ENCODE peak calls at places on chromosomes 12 and 14, in six cellular contexts. One of them, this sample, is unnamed.

GRCh38 chr14:50222061-50222613 is 9.2 kb downstream of the SOS2 start:
- DNase-seq in Peyer's patch: no peak
- DNase-seq in A549: no peak
- DNase-seq in right lobe of liver: no peak
- DNase-seq in H1: no peak
- DNase-seq in spleen: no peak
- DNase-seq in this sample: no peak

GRCh38 chr14:75191100-75191499 is 14.7 kb upstream of the TMED10 start:
- DNase-seq in right lobe of liver: no peak
- DNase-seq in H1: no peak
- DNase-seq in Peyer's patch: no peak
- DNase-seq in A549: no peak
- DNase-seq in spleen: no peak
- DNase-seq in this sample: no peak

GRCh38 chr14:24279301-24280186 is 8.1 kb upstream of the RABGGTA start:
- DNase-seq in right lobe of liver: no peak
- DNase-seq in A549: peak; percentile 41
- DNase-seq in Peyer's patch: no peak
- DNase-seq in spleen: peak; percentile 83
- DNase-seq in H1: no peak
- DNase-seq in this sample: no peak

GRCh38 chr12:72141381-72141780 is 130.8 kb upstream of the TRHDE start:
- DNase-seq in spleen: no peak
- DNase-seq in Peyer's patch: no peak
- DNase-seq in right lobe of liver: no peak
- DNase-seq in H1: no peak
- DNase-seq in A549: peak; percentile 24
- DNase-seq in this sample: no peak

GRCh38 chr14:63543826-63544320 is 696 bp upstream of the PPP2R5E start:
- DNase-seq in spleen: no peak
- DNase-seq in Peyer's patch: no peak
- DNase-seq in H1: no peak
- DNase-seq in A549: no peak
- DNase-seq in right lobe of liver: no peak
- DNase-seq in this sample: no peak

GRCh38 chr12:91355150-91356006 is 172.8 kb upstream of the DCN start:
- DNase-seq in Peyer's patch: peak; percentile 58
- DNase-seq in A549: peak; percentile 71
- DNase-seq in H1: peak; percentile 58
- DNase-seq in spleen: peak; percentile 73
- DNase-seq in right lobe of liver: peak; percentile 63
- DNase-seq in this sample: peak; percentile 39

GRCh38 chr12:55815473-55815872 is 2.1 kb downstream of the SARNP start:
- DNase-seq in A549: no peak
- DNase-seq in Peyer's patch: no peak
- DNase-seq in right lobe of liver: no peak
- DNase-seq in H1: no peak
- DNase-seq in spleen: no peak
- DNase-seq in this sample: no peak

GRCh38 chr14:51251486-51251885 is 11.4 kb downstream of the TMX1 start:
- DNase-seq in spleen: no peak
- DNase-seq in H1: no peak
- DNase-seq in right lobe of liver: no peak
- DNase-seq in Peyer's patch: no peak
- DNase-seq in A549: no peak
- DNase-seq in this sample: no peak

GRCh38 chr14:95516554-95517209 is at the start of gene SYNE3:
- DNase-seq in Peyer's patch: peak; percentile 79
- DNase-seq in spleen: peak; percentile 94
- DNase-seq in A549: no peak
- DNase-seq in H1: peak; percentile 58
- DNase-seq in right lobe of liver: peak; percentile 79
- DNase-seq in this sample: no peak

GRCh38 chr12:127655691-127656090 is 611.3 kb upstream of the TMEM132C start:
- DNase-seq in right lobe of liver: no peak
- DNase-seq in H1: no peak
- DNase-seq in A549: no peak
- DNase-seq in spleen: no peak
- DNase-seq in Peyer's patch: no peak
- DNase-seq in this sample: no peak

GRCh38 chr14:90381011-90381790 is 15.6 kb upstream of the CALM1 start:
- DNase-seq in A549: no peak
- DNase-seq in H1: no peak
- DNase-seq in Peyer's patch: peak; percentile 68
- DNase-seq in spleen: no peak
- DNase-seq in right lobe of liver: no peak
- DNase-seq in this sample: peak; percentile 88

GRCh38 chr12:65537978-65538377 is 259.5 kb downstream of the MSRB3 start:
- DNase-seq in H1: no peak
- DNase-seq in Peyer's patch: no peak
- DNase-seq in spleen: no peak
- DNase-seq in A549: no peak
- DNase-seq in right lobe of liver: no peak
- DNase-seq in this sample: no peak

GRCh38 chr12:54935235-54935951 is 49.2 kb downstream of the TESPA1 start:
- DNase-seq in H1: no peak
- DNase-seq in Peyer's patch: no peak
- DNase-seq in A549: peak; percentile 84
- DNase-seq in right lobe of liver: no peak
- DNase-seq in spleen: no peak
- DNase-seq in this sample: no peak

GRCh38 chr12:77122236-77122635 is 56.9 kb upstream of the E2F7 start:
- DNase-seq in spleen: no peak
- DNase-seq in A549: peak; percentile 57
- DNase-seq in right lobe of liver: no peak
- DNase-seq in H1: no peak
- DNase-seq in Peyer's patch: no peak
- DNase-seq in this sample: no peak

GRCh38 chr12:50505386-50505827 is 622 bp downstream of the DIP2B start:
- DNase-seq in Peyer's patch: no peak
- DNase-seq in spleen: peak; percentile 88
- DNase-seq in A549: no peak
- DNase-seq in H1: no peak
- DNase-seq in right lobe of liver: peak; percentile 53
- DNase-seq in this sample: no peak

GRCh38 chr14:72443256-72443655 is 450.6 kb downstream of the DPF3 start:
- DNase-seq in H1: no peak
- DNase-seq in A549: no peak
- DNase-seq in Peyer's patch: no peak
- DNase-seq in right lobe of liver: no peak
- DNase-seq in spleen: no peak
- DNase-seq in this sample: no peak

GRCh38 chr12:23433121-23433520 is 516.3 kb downstream of the SOX5 start:
- DNase-seq in right lobe of liver: no peak
- DNase-seq in H1: no peak
- DNase-seq in spleen: no peak
- DNase-seq in Peyer's patch: no peak
- DNase-seq in A549: no peak
- DNase-seq in this sample: no peak

GRCh38 chr12:124921200-124922008 is 7.0 kb upstream of the UBC start:
- DNase-seq in H1: peak; percentile 81
- DNase-seq in Peyer's patch: no peak
- DNase-seq in spleen: peak; percentile 90
- DNase-seq in right lobe of liver: peak; percentile 61
- DNase-seq in A549: peak; percentile 78
- DNase-seq in this sample: peak; percentile 39

GRCh38 chr14:49620182-49621113 is at the start of the genes MGAT2 and RPL36AL:
- DNase-seq in H1: peak; percentile 97
- DNase-seq in right lobe of liver: peak; percentile 100
- DNase-seq in Peyer's patch: peak; percentile 99
- DNase-seq in A549: peak; percentile 99
- DNase-seq in spleen: peak; percentile 98
- DNase-seq in this sample: peak; percentile 99

GRCh38 chr14:44767646-44768173 is 194.0 kb downstream of the KLHL28 start:
- DNase-seq in A549: no peak
- DNase-seq in right lobe of liver: no peak
- DNase-seq in spleen: no peak
- DNase-seq in H1: no peak
- DNase-seq in Peyer's patch: no peak
- DNase-seq in this sample: no peak

GRCh38 chr12:79409562-79409961 is 281.2 kb downstream of the PAWR start:
- DNase-seq in H1: no peak
- DNase-seq in spleen: no peak
- DNase-seq in Peyer's patch: no peak
- DNase-seq in right lobe of liver: no peak
- DNase-seq in A549: no peak
- DNase-seq in this sample: no peak

GRCh38 chr14:60092516-60092915 is 793 bp downstream of the PCNX4 start:
- DNase-seq in H1: no peak
- DNase-seq in spleen: no peak
- DNase-seq in A549: peak; percentile 42
- DNase-seq in right lobe of liver: no peak
- DNase-seq in Peyer's patch: no peak
- DNase-seq in this sample: peak; percentile 24

GRCh38 chr12:112421363-112421762 is 2.6 kb downstream of the PTPN11 start:
- DNase-seq in H1: no peak
- DNase-seq in right lobe of liver: no peak
- DNase-seq in A549: no peak
- DNase-seq in spleen: no peak
- DNase-seq in Peyer's patch: no peak
- DNase-seq in this sample: no peak

GRCh38 chr12:112418248-112418595 is 525 bp upstream of the PTPN11 start:
- DNase-seq in Peyer's patch: no peak
- DNase-seq in H1: no peak
- DNase-seq in A549: no peak
- DNase-seq in spleen: no peak
- DNase-seq in right lobe of liver: no peak
- DNase-seq in this sample: no peak

GRCh38 chr12:112420740-112421139 is 2.0 kb downstream of the PTPN11 start:
- DNase-seq in spleen: no peak
- DNase-seq in A549: no peak
- DNase-seq in Peyer's patch: no peak
- DNase-seq in right lobe of liver: no peak
- DNase-seq in H1: no peak
- DNase-seq in this sample: no peak

GRCh38 chr12:112418596-112419268 is at the start of gene PTPN11:
- DNase-seq in spleen: peak; percentile 97
- DNase-seq in right lobe of liver: peak; percentile 90
- DNase-seq in A549: peak; percentile 89
- DNase-seq in Peyer's patch: peak; percentile 94
- DNase-seq in H1: peak; percentile 99
- DNase-seq in this sample: peak; percentile 82

DNA sequence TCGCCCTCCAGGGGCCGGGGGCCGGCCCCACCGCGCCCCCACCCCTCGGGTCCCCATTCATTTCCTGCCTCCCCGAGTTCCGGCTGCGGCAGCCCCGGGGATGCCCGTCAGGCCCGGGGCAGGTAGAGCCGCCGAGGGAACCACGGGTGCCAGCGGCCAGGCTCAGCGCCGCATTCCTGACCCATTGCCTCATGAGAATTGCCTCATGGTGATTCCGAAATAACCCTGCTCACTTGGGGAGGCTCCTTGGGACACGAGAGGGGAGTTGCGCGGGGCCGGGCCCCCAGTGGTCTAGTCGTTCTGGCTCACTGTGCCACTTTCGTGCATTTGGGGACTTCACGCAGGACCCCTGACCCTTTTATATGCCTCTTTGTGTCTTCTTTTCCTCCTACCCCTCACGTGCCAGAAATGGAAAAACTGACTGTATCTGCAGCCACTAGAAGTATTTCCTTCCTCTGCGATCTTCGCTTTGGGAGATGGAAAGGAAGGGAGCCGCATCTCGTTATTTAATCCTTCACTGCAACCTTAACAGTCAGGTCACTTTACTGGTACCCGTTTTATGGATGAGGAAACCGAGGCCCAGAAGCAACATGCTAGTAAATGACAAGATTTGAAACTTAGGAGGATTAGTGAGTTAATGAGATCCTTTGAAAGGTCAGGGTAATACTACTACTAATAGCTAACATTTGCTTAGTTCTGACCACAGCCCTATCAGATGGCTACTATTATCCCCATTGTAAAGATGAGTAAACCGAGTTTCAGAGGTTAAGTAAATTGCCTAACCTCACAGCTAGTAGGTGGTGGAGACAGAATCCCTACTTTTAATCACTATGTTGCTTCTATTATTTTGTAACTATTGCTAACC is 754 bp downstream of the PTPN11 start:
- DNase-seq in H1: no peak
- DNase-seq in spleen: no peak
- DNase-seq in right lobe of liver: peak; percentile 74
- DNase-seq in A549: peak; percentile 79
- DNase-seq in Peyer's patch: peak; percentile 73
- DNase-seq in this sample: peak; percentile 83
- H3K4me1 ChIP-seq in H1: no peaks in the 10 kb centered on the region
- H3K4me1 ChIP-seq in spleen: peaks cover 59% of the 10 kb centered on the region
- H3K4me1 ChIP-seq in right lobe of liver: no peaks in the 10 kb centered on the region
- H3K4me1 ChIP-seq in A549: peaks cover 25% of the 10 kb centered on the region
- H3K4me1 ChIP-seq in Peyer's patch: no peaks in the 10 kb centered on the region
- H3K4me1 ChIP-seq in this sample: peaks cover 59% of the 10 kb centered on the region

GRCh38 chr14:94021416-94022157 is 4.6 kb upstream of the OTUB2 start:
- DNase-seq in spleen: no peak
- DNase-seq in right lobe of liver: no peak
- DNase-seq in H1: no peak
- DNase-seq in A549: no peak
- DNase-seq in Peyer's patch: no peak
- DNase-seq in this sample: no peak
- TF ChIP-seq POLR2A in spleen: no peak
- TF ChIP-seq POLR2A in right lobe of liver: no peak
- TF ChIP-seq POLR2A in H1: no peak
- TF ChIP-seq POLR2A in A549: no peak
- TF ChIP-seq POLR2A in Peyer's patch: no peak
- TF ChIP-seq POLR2A in this sample: no peak

DNA sequence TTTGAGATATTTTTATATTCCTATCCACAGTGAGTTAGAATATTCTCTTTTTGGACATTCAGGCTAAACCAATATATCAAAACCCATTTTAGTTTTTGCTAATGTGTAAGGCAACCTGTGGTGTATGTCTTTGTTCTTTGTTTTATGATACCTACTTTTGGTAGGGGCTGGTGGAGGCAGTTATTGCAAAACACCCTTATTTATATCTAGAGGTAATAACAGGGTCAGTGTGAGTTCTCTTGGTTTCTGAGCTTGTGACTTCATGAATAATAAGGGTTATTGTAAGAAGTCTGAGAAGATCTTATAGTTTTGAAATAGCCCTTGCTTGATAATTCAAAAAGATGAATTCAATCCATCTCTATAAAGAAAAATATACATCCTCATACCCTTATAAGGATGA is 235.1 kb upstream of the LRIG3 start:
- DNase-seq in A549: no peak
- DNase-seq in spleen: no peak
- DNase-seq in Peyer's patch: no peak
- DNase-seq in right lobe of liver: no peak
- DNase-seq in H1: no peak
- DNase-seq in this sample: no peak
- H3K9me3 ChIP-seq in A549: peaks cover 24% of the 10 kb centered on the region
- H3K9me3 ChIP-seq in spleen: no peaks in the 10 kb centered on the region
- H3K9me3 ChIP-seq in Peyer's patch: no peaks in the 10 kb centered on the region
- H3K9me3 ChIP-seq in right lobe of liver: no peaks in the 10 kb centered on the region
- H3K9me3 ChIP-seq in H1: peaks cover 3% of the 10 kb centered on the region
- H3K9me3 ChIP-seq in this sample: no peaks in the 10 kb centered on the region

DNA sequence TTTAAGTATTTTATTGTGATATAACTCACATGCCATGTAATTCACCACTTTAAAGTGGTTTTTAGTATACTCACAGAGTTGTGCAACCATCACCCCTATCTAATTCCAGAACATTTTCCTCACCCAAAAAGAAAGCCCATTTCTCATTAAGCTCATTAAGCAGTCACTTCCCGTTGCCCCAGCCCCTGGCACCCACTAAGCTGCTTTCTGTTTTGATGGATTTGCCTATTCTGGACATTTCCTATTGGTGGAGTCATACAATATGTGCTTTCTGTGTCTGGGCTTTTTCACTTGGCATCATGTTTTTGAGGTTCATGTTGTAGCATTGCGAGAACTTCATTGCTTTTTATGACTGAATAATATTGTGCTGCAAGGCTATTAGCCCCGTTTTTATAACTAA is 66.0 kb downstream of the ARL6IP4 start:
- DNase-seq in spleen: no peak
- DNase-seq in H1: no peak
- DNase-seq in A549: no peak
- DNase-seq in right lobe of liver: no peak
- DNase-seq in Peyer's patch: peak; percentile 6
- DNase-seq in this sample: no peak
- H3K4me1 ChIP-seq in spleen: peaks cover 30% of the 10 kb centered on the region
- H3K4me1 ChIP-seq in H1: no peaks in the 10 kb centered on the region
- H3K4me1 ChIP-seq in A549: peaks cover 38% of the 10 kb centered on the region
- H3K4me1 ChIP-seq in right lobe of liver: peaks cover 2% of the 10 kb centered on the region
- H3K4me1 ChIP-seq in Peyer's patch: no peaks in the 10 kb centered on the region
- H3K4me1 ChIP-seq in this sample: peaks cover 37% of the 10 kb centered on the region

This sample was measured in gastrocnemius medialis.